ENCODE peak calls at places on chromosome 18, in five cellular contexts. One of them, this sample, is unnamed.

GRCh38 chr18:67551146-67551545 is 34.6 kb upstream of the DSEL start:
- DNase-seq in pancreas: no peak
- DNase-seq in upper lobe of left lung: no peak
- DNase-seq in adrenal gland: no peak
- DNase-seq in choroid plexus epithelial cell: no peak
- DNase-seq in this sample: no peak

GRCh38 chr18:62957885-62958472 is 242.6 kb downstream of the PHLPP1 start:
- DNase-seq in choroid plexus epithelial cell: peak; percentile 65
- DNase-seq in adrenal gland: no peak
- DNase-seq in pancreas: no peak
- DNase-seq in upper lobe of left lung: peak; percentile 66
- DNase-seq in this sample: no peak

GRCh38 chr18:63284861-63285260 is 34.7 kb downstream of the BCL2 start:
- DNase-seq in upper lobe of left lung: no peak
- DNase-seq in pancreas: no peak
- DNase-seq in adrenal gland: no peak
- DNase-seq in choroid plexus epithelial cell: no peak
- DNase-seq in this sample: no peak

GRCh38 chr18:75203456-75204261 is 5.3 kb downstream of the PTGR3 start:
- DNase-seq in pancreas: no peak
- DNase-seq in choroid plexus epithelial cell: no peak
- DNase-seq in upper lobe of left lung: no peak
- DNase-seq in adrenal gland: no peak
- DNase-seq in this sample: no peak

GRCh38 chr18:27378396-27379094 is 193.4 kb upstream of the CHST9 start:
- DNase-seq in adrenal gland: no peak
- DNase-seq in pancreas: no peak
- DNase-seq in choroid plexus epithelial cell: peak; percentile 68
- DNase-seq in upper lobe of left lung: no peak
- DNase-seq in this sample: no peak

GRCh38 chr18:63363951-63364350 is 3.1 kb downstream of the KDSR start:
- DNase-seq in pancreas: no peak
- DNase-seq in adrenal gland: no peak
- DNase-seq in upper lobe of left lung: no peak
- DNase-seq in choroid plexus epithelial cell: no peak
- DNase-seq in this sample: no peak

GRCh38 chr18:55838841-55839240 is 250.8 kb upstream of the TCF4 start:
- DNase-seq in upper lobe of left lung: no peak
- DNase-seq in pancreas: no peak
- DNase-seq in choroid plexus epithelial cell: peak; percentile 66
- DNase-seq in adrenal gland: no peak
- DNase-seq in this sample: no peak

GRCh38 chr18:58870621-58871020 is 5.9 kb downstream of the ZNF532 start:
- DNase-seq in upper lobe of left lung: no peak
- DNase-seq in pancreas: no peak
- DNase-seq in choroid plexus epithelial cell: no peak
- DNase-seq in adrenal gland: no peak
- DNase-seq in this sample: no peak

GRCh38 chr18:44409071-44409470 is 271.6 kb upstream of the SETBP1 start:
- DNase-seq in upper lobe of left lung: no peak
- DNase-seq in pancreas: no peak
- DNase-seq in choroid plexus epithelial cell: no peak
- DNase-seq in adrenal gland: no peak
- DNase-seq in this sample: no peak

GRCh38 chr18:45728341-45729010 is 4.5 kb downstream of the SLC14A1 start:
- DNase-seq in upper lobe of left lung: no peak
- DNase-seq in pancreas: no peak
- DNase-seq in choroid plexus epithelial cell: no peak
- DNase-seq in adrenal gland: no peak
- DNase-seq in this sample: no peak

GRCh38 chr18:80247403-80247916 is at the start of gene PARD6G:
- DNase-seq in upper lobe of left lung: peak; percentile 72
- DNase-seq in choroid plexus epithelial cell: peak; percentile 74
- DNase-seq in pancreas: peak; percentile 93
- DNase-seq in adrenal gland: peak; percentile 74
- DNase-seq in this sample: peak; percentile 82
- TF ChIP-seq CTCF in upper lobe of left lung: no peak
- TF ChIP-seq CTCF in choroid plexus epithelial cell: peak; percentile 35
- TF ChIP-seq CTCF in pancreas: no peak
- TF ChIP-seq CTCF in adrenal gland: no peak
- TF ChIP-seq CTCF in this sample: no peak

GRCh38 chr18:61957801-61958516 is 65.2 kb upstream of the RNF152 start:
- DNase-seq in pancreas: no peak
- DNase-seq in upper lobe of left lung: no peak
- DNase-seq in adrenal gland: no peak
- DNase-seq in choroid plexus epithelial cell: peak; percentile 55
- DNase-seq in this sample: no peak
- TF ChIP-seq CTCF in pancreas: no peak
- TF ChIP-seq CTCF in upper lobe of left lung: no peak
- TF ChIP-seq CTCF in adrenal gland: no peak
- TF ChIP-seq CTCF in choroid plexus epithelial cell: peak; percentile 65
- TF ChIP-seq CTCF in this sample: no peak

GRCh38 chr18:35915056-35915455 is 57.4 kb upstream of the RMP24 start:
- DNase-seq in pancreas: no peak
- DNase-seq in choroid plexus epithelial cell: no peak
- DNase-seq in adrenal gland: no peak
- DNase-seq in upper lobe of left lung: no peak
- DNase-seq in this sample: no peak

GRCh38 chr18:35919179-35919578 is 53.3 kb upstream of the RMP24 start:
- DNase-seq in adrenal gland: no peak
- DNase-seq in upper lobe of left lung: no peak
- DNase-seq in choroid plexus epithelial cell: no peak
- DNase-seq in pancreas: no peak
- DNase-seq in this sample: no peak

GRCh38 chr18:35918564-35918963 is 53.9 kb upstream of the RMP24 start:
- DNase-seq in pancreas: no peak
- DNase-seq in adrenal gland: no peak
- DNase-seq in choroid plexus epithelial cell: no peak
- DNase-seq in upper lobe of left lung: no peak
- DNase-seq in this sample: no peak

GRCh38 chr18:35920623-35921022 is 51.9 kb upstream of the RMP24 start:
- DNase-seq in adrenal gland: no peak
- DNase-seq in choroid plexus epithelial cell: no peak
- DNase-seq in upper lobe of left lung: no peak
- DNase-seq in pancreas: no peak
- DNase-seq in this sample: no peak

DNA sequence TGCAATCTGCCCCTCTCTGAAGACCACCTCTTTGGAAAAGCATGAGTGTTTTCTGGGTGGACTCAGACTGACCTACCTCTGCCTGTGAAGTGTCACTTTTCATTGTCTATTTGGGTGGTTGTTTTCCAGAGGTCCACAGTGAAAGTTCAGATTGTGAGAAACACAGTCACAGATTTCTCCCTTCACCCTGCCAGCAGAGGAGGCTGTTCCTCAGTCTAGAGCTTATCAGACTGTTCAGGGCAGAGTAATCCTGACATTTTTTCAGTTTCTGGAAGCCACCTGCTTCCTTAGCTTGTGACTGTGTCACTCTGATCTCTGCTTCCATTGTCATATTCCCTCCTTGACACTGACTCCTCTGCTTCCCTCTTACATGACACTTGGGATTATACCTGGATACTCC is 55.4 kb upstream of the RMP24 start:
- DNase-seq in adrenal gland: no peak
- DNase-seq in upper lobe of left lung: no peak
- DNase-seq in pancreas: no peak
- DNase-seq in choroid plexus epithelial cell: no peak
- DNase-seq in this sample: no peak
- TF ChIP-seq CTCF in adrenal gland: no peak
- TF ChIP-seq CTCF in upper lobe of left lung: no peak
- TF ChIP-seq CTCF in pancreas: no peak
- TF ChIP-seq CTCF in choroid plexus epithelial cell: peak; percentile 15
- TF ChIP-seq CTCF in this sample: no peak

GRCh38 chr18:7980136-7980535 is 413.0 kb downstream of the PTPRM start:
- DNase-seq in pancreas: no peak
- DNase-seq in choroid plexus epithelial cell: no peak
- DNase-seq in adrenal gland: no peak
- DNase-seq in upper lobe of left lung: no peak
- DNase-seq in this sample: no peak
- TF ChIP-seq CTCF in pancreas: no peak
- TF ChIP-seq CTCF in choroid plexus epithelial cell: no peak
- TF ChIP-seq CTCF in adrenal gland: no peak
- TF ChIP-seq CTCF in upper lobe of left lung: no peak
- TF ChIP-seq CTCF in this sample: peak; percentile 36

GRCh38 chr18:2103299-2103698 is 468.0 kb downstream of the METTL4 start:
- DNase-seq in upper lobe of left lung: no peak
- DNase-seq in choroid plexus epithelial cell: no peak
- DNase-seq in adrenal gland: no peak
- DNase-seq in pancreas: no peak
- DNase-seq in this sample: no peak

GRCh38 chr18:2108581-2108980 is 462.7 kb downstream of the METTL4 start:
- DNase-seq in pancreas: no peak
- DNase-seq in choroid plexus epithelial cell: peak; percentile 17
- DNase-seq in upper lobe of left lung: no peak
- DNase-seq in adrenal gland: no peak
- DNase-seq in this sample: no peak

GRCh38 chr18:2102022-2102421 is 469.3 kb downstream of the METTL4 start:
- DNase-seq in adrenal gland: no peak
- DNase-seq in choroid plexus epithelial cell: no peak
- DNase-seq in pancreas: no peak
- DNase-seq in upper lobe of left lung: no peak
- DNase-seq in this sample: no peak

GRCh38 chr18:2100694-2101213 is 470.6 kb downstream of the METTL4 start:
- DNase-seq in pancreas: no peak
- DNase-seq in choroid plexus epithelial cell: no peak
- DNase-seq in adrenal gland: no peak
- DNase-seq in upper lobe of left lung: no peak
- DNase-seq in this sample: no peak

DNA sequence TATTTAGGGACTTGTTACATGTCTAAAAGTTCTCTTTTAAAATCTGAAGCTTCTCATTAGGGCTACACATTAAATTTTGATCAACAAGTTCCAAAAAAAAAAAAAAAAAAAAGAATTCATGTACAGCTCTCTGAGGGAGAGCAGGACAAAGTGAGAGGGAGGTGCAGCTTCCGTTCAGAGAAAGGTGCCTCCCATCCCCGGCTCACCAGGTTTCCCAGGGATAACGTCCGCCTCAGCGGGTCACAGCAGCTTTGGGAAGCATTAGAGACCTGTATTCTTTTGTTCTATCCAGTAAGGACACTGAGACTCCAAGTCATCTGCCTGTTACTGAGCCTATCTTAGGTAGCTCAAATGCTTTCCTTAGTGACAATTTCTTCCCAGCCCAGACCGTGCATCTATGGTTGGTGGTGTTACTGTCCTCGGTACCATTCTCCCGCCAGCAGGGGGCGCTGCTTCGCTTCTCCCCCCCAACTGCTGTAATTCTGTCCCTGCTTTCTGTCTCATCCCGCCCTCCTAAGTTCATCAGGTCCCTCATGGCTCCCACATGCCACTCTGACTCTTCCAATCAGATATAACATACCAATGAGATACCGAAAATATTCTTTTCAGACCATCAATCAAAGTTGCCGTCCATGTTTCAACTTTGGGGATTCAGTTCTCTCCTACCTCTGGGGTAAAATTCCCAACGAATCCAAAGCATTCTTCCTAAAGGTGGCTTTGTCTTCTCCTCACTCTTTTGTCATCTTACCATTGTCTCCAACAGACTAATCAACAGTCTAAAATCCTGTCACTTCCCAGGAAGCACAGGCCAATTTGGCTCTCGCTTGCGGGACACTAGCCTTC is 466.5 kb downstream of the METTL4 start:
- DNase-seq in upper lobe of left lung: peak; percentile 51
- DNase-seq in adrenal gland: peak; percentile 23
- DNase-seq in pancreas: peak; percentile 82
- DNase-seq in choroid plexus epithelial cell: peak; percentile 77
- DNase-seq in this sample: no peak
- TF ChIP-seq CTCF in upper lobe of left lung: peak; percentile 21
- TF ChIP-seq CTCF in adrenal gland: peak; percentile 56
- TF ChIP-seq CTCF in pancreas: peak; percentile 70
- TF ChIP-seq CTCF in choroid plexus epithelial cell: peak; percentile 90
- TF ChIP-seq CTCF in this sample: peak; percentile 82

GRCh38 chr18:48954837-48955527 is 4.2 kb upstream of the SMAD7 start:
- DNase-seq in pancreas: no peak
- DNase-seq in upper lobe of left lung: no peak
- DNase-seq in choroid plexus epithelial cell: no peak
- DNase-seq in adrenal gland: no peak
- DNase-seq in this sample: no peak

GRCh38 chr18:48957616-48958015 is 6.9 kb upstream of the SMAD7 start:
- DNase-seq in adrenal gland: no peak
- DNase-seq in upper lobe of left lung: no peak
- DNase-seq in pancreas: no peak
- DNase-seq in choroid plexus epithelial cell: no peak
- DNase-seq in this sample: no peak

GRCh38 chr18:48956378-48956777 is 5.6 kb upstream of the SMAD7 start:
- DNase-seq in adrenal gland: no peak
- DNase-seq in upper lobe of left lung: no peak
- DNase-seq in pancreas: no peak
- DNase-seq in choroid plexus epithelial cell: peak; percentile 81
- DNase-seq in this sample: no peak

GRCh38 chr18:48957136-48957535 is 6.4 kb upstream of the SMAD7 start:
- DNase-seq in upper lobe of left lung: no peak
- DNase-seq in pancreas: peak; percentile 10
- DNase-seq in choroid plexus epithelial cell: no peak
- DNase-seq in adrenal gland: no peak
- DNase-seq in this sample: no peak

GRCh38 chr18:48955528-48956261 is 4.9 kb upstream of the SMAD7 start:
- DNase-seq in upper lobe of left lung: peak; percentile 72
- DNase-seq in adrenal gland: no peak
- DNase-seq in choroid plexus epithelial cell: peak; percentile 69
- DNase-seq in pancreas: no peak
- DNase-seq in this sample: no peak
- TF ChIP-seq CTCF in upper lobe of left lung: no peak
- TF ChIP-seq CTCF in adrenal gland: no peak
- TF ChIP-seq CTCF in choroid plexus epithelial cell: peak; percentile 13
- TF ChIP-seq CTCF in pancreas: no peak
- TF ChIP-seq CTCF in this sample: no peak